ENCODE peak calls at places on chromosomes 3 and 15, in six cellular contexts. L is transverse colon, H is H1, C is A549, T is stomach, B is ovary. Q is an unnamed sample.

GRCh38 chr15:98562361-98562791 is 86.0 kb upstream of the IGF1R start:
- DNase-seq in L (peak), C (no peak), H (no peak), T (no peak), B (no peak), Q (no peak)

GRCh38 chr3:124621498-124621897 is 108.8 kb upstream of the UMPS start:
- DNase-seq in B (no peak), C (no peak), H (no peak), L (no peak), T (no peak), Q (no peak)

GRCh38 chr3:53183514-53183913 is 22.5 kb downstream of the PRKCD start:
- DNase-seq in L (no peak), B (no peak), T (no peak), H (no peak), C (no peak), Q (no peak)

GRCh38 chr3:97579365-97579764 is 185.2 kb upstream of the ARL6 start:
- DNase-seq in L (no peak), B (no peak), C (peak), H (no peak), T (no peak), Q (no peak)

GRCh38 chr15:74798388-74799254 is 14.0 kb upstream of the LMAN1L start:
- DNase-seq in T (peak), L (peak), B (no peak), C (no peak), H (no peak), Q (no peak)

GRCh38 chr15:23823508-23823907 is 136.4 kb upstream of the NDN start:
- DNase-seq in L (no peak), C (peak), B (no peak), H (peak), T (no peak), Q (no peak)

GRCh38 chr3:131988209-131988608 is 46.6 kb downstream of the CPNE4 start:
- DNase-seq in L (no peak), T (no peak), B (no peak), H (no peak), C (no peak), Q (no peak)

GRCh38 chr15:47607750-47608149 is 109.6 kb upstream of the SEMA6D start:
- DNase-seq in B (peak), C (no peak), H (no peak), L (no peak), T (no peak), Q (no peak)

GRCh38 chr3:43247556-43248186 is 38.7 kb upstream of the SNRK start:
- DNase-seq in C (no peak), B (no peak), L (no peak), H (no peak), T (no peak), Q (no peak)

GRCh38 chr3:190058486-190059241 is 62.0 kb downstream of the P3H2 start:
- DNase-seq in L (no peak), B (no peak), H (no peak), T (no peak), C (no peak), Q (no peak)

GRCh38 chr15:69713726-69714559 is 261.3 kb downstream of the RPLP1 start:
- DNase-seq in L (peak), H (no peak), T (no peak), B (no peak), C (no peak), Q (no peak)

GRCh38 chr15:90362936-90363212 is 10.8 kb downstream of the ZNF774 start:
- DNase-seq in H (no peak), B (no peak), L (no peak), C (no peak), T (no peak), Q (no peak)

GRCh38 chr15:25784141-25784540 is 79.0 kb downstream of the ATP10A start:
- DNase-seq in H (no peak), B (no peak), T (no peak), C (no peak), L (no peak), Q (no peak)

GRCh38 chr15:40246496-40247275 is 7.8 kb downstream of the PAK6 start:
- DNase-seq in L (no peak), H (no peak), C (no peak), B (peak), T (no peak), Q (no peak)

GRCh38 chr15:85542895-85543331 is 162.5 kb downstream of the AKAP13 start:
- DNase-seq in T (no peak), H (no peak), L (no peak), B (no peak), C (no peak), Q (no peak)

GRCh38 chr3:141602706-141603105 is 115.9 kb downstream of the RASA2 start:
- DNase-seq in L (no peak), C (no peak), H (no peak), T (no peak), B (no peak), Q (no peak)
- TF ChIP-seq EP300 in L (no peak), C (no peak), H (no peak), T (no peak), B (no peak), Q (no peak)

GRCh38 chr15:92780816-92781215 is 119.3 kb upstream of the CHD2 start:
- DNase-seq in H (no peak), T (no peak), C (peak), L (no peak), B (no peak), Q (no peak)
- TF ChIP-seq EP300 in H (no peak), T (no peak), C (no peak), L (no peak), B (no peak), Q (no peak)

DNA sequence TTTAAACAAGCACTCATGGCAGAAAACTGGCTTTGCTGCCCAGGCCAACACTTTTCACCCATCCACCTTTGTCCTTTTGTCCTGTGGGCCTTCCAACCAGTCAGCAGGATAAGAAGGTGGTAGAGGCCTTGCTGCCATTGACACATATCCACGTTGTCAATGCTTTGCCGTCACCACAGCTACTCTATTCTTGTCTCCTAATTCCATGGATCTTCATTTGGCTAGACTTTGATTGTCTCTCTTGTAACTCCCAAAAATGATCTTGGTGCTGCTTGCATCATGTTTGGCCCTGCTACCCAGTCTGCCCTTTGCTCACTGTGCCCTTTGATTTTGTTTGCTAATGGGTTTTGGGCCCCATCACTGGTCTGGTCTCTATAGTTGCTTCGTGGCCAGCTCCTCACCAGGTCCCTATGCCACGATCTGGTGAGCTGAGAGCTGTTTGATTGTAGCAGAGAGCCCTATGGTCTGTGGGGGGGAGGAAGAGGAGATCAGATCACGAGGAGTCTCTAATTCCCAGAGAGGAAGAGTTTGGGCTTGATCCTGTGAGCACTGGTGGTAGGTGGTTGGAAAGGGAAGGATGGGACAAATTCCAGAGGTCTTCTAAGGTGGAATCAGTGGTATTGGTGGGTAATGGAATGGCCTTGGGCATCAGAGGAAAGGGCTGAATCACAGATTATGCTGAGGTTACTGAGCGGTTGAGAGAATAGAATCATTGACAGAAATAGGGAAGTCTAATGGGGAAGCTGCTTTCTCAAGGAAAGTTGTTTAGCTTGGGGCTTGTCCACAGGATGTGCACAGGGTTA is 40.3 kb downstream of the ABHD2 start:
- DNase-seq in C (no peak), B (no peak), T (no peak), H (no peak), L (no peak), Q (no peak)
- TF ChIP-seq EP300 in C (no peak), B (no peak), T (no peak), H (no peak), L (no peak), Q (no peak)

GRCh38 chr3:188746291-188746783 is 425.4 kb upstream of the TPRG1 start:
- DNase-seq in T (no peak), C (peak), B (no peak), H (no peak), L (no peak), Q (no peak)
- TF ChIP-seq EP300 in T (no peak), C (no peak), B (no peak), H (no peak), L (no peak), Q (no peak)

GRCh38 chr3:111928613-111929012 is 50.2 kb upstream of the ABHD10 start:
- DNase-seq in H (no peak), B (no peak), C (no peak), L (no peak), T (no peak), Q (no peak)

GRCh38 chr3:111923821-111924220 is 55.0 kb upstream of the ABHD10 start:
- DNase-seq in C (no peak), H (no peak), T (no peak), L (no peak), B (no peak), Q (no peak)

GRCh38 chr3:111923095-111923771 is 55.6 kb upstream of the ABHD10 start:
- DNase-seq in T (no peak), C (peak), L (no peak), H (no peak), B (no peak), Q (no peak)

GRCh38 chr3:111926266-111926676 is 52.6 kb upstream of the ABHD10 start:
- DNase-seq in H (no peak), L (no peak), C (no peak), B (no peak), T (no peak), Q (no peak)

DNA sequence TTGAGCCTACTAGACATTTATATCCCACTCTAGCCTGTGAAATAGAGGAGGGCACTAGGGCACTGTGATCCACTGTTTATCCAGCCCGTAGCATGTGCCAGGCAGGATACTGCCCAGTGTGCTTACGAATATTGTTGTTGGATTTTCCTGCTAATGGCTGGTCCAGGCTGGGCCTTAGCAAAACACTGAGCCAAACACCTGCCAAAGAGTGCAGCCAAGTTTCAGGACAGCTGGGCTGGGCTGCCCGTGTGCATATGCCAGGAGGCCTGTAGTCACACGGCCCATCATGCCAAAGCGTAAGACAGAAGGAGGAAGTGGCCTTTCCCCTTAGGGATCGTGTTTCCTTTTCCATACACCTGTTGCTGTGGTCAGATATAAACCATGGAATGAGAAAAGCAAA is 54.5 kb upstream of the ABHD10 start:
- DNase-seq in H (no peak), B (no peak), L (peak), C (no peak), T (peak), Q (no peak)
- TF ChIP-seq EP300 in H (no peak), B (no peak), L (no peak), C (no peak), T (peak), Q (peak)

GRCh38 chr3:34323517-34323916 is 525.1 kb downstream of the PDCD6IP start:
- DNase-seq in T (no peak), H (no peak), B (no peak), C (no peak), L (no peak), Q (no peak)
- TF ChIP-seq EP300 in T (no peak), H (no peak), B (no peak), C (no peak), L (no peak), Q (no peak)

GRCh38 chr3:183018416-183019192 is 38.3 kb upstream of the DCUN1D1 start:
- DNase-seq in H (no peak), B (no peak), T (no peak), C (no peak), L (no peak), Q (no peak)

GRCh38 chr3:183015185-183015584 is 34.8 kb upstream of the DCUN1D1 start:
- DNase-seq in T (no peak), C (no peak), B (no peak), L (no peak), H (no peak), Q (no peak)

GRCh38 chr3:183008799-183009198 is 28.5 kb upstream of the DCUN1D1 start:
- DNase-seq in H (no peak), T (no peak), L (no peak), B (no peak), C (no peak), Q (no peak)

GRCh38 chr3:183013074-183013473 is 32.7 kb upstream of the DCUN1D1 start:
- DNase-seq in L (no peak), H (no peak), B (no peak), C (no peak), T (no peak), Q (no peak)

DNA sequence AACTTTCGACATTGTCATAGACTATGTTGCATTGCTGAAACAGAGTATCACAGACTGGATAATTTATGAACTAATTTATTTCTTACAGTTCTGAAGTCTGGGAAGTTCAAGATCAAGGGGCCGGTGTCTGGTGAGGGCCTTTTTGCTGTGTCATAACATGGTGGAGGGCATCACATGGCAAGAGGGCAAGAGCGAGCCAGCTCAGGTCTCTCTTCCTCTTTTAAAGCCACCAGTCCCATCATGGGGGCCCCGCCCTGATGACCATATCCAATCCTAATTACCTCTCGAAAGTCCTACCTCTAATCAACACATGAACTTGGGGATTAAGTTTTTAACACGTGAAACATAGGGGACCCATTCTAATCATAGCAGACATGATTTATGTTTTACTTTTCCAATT is 33.5 kb upstream of the DCUN1D1 start:
- DNase-seq in C (no peak), L (no peak), T (no peak), H (no peak), B (no peak), Q (no peak)
- TF ChIP-seq EP300 in C (no peak), L (no peak), T (no peak), H (no peak), B (no peak), Q (no peak)

DNA sequence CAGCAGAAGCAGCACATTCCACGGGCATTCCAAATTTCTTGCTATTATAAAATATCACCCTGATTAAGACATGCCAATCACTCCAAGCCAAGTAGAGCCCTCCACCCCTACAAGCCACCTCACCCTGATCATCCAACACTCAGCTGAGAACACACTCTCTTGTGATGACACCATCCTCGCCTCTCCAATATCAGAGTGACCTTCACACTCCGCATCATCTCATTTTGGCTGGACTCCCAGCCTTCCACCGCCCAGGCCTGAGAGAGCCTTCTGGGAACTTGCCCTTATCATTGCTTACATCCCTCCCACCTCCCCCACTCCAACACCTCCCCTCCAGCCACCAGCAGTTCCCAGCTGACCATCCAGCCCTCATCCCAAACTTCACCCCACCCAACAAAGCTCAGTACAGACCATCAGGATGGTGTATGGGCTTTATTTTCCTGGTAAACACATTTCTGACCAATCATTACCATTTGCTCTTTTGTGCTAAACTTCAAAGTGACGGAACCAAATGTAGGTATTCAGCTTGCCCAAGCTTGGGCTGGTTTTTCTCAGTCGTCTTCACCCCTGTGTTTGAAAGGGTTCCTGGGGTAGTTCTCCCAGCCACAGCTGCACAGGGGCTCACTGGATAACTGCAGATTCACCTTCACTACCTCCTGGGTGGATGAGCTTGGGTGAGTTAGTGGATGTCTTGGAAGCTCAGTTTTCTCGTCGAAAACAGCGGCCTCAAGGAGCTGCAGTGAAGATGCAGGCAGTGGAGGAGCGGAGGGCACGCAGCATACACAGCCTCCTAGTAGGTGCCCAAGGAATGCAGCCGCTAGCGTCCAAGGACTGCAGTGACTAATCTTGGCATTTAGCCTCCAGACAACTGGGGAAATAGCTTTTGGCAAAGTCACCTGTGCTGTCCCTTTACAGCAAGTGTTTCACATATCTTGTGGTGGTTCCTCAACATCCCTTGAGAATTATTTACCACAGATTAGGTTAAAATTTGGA is 115.1 kb downstream of the LIPC start:
- DNase-seq in T (peak), B (peak), H (no peak), L (no peak), C (peak), Q (no peak)
- TF ChIP-seq EP300 in T (no peak), B (no peak), H (no peak), L (no peak), C (peak), Q (no peak)